ENCODE peak calls at places on chromosomes 7 and 10, in six cellular contexts. One of them, this sample, is unnamed.

GRCh38 chr7:48299580-48300169 is 128.4 kb downstream of the ABCA13 start:
- DNase-seq in effector CD4-positive, alpha-beta T cell: no peak
- DNase-seq in activated CD8-positive, alpha-beta memory T cell treated with anti-CD3 and anti-CD28 coated beads for 24 hours: peak
- DNase-seq in NCI-H2029: peak
- DNase-seq in stimulated activated CD4-positive, alpha-beta T cell treated with anti-CD3 and anti-CD28 coated beads, Interleukin-15, amount 100 ng/mL, for 1 hour: no peak
- DNase-seq in AG08396: peak
- DNase-seq in this sample: peak

GRCh38 chr10:118246340-118247247 is 95.5 kb downstream of the FAM204A start:
- DNase-seq in activated CD8-positive, alpha-beta memory T cell treated with anti-CD3 and anti-CD28 coated beads for 24 hours: no peak
- DNase-seq in effector CD4-positive, alpha-beta T cell: no peak
- DNase-seq in stimulated activated CD4-positive, alpha-beta T cell treated with anti-CD3 and anti-CD28 coated beads, Interleukin-15, amount 100 ng/mL, for 1 hour: no peak
- DNase-seq in NCI-H2029: no peak
- DNase-seq in AG08396: no peak
- DNase-seq in this sample: no peak

GRCh38 chr7:2443491-2443890 is 32.7 kb downstream of the GRIFIN start:
- DNase-seq in activated CD8-positive, alpha-beta memory T cell treated with anti-CD3 and anti-CD28 coated beads for 24 hours: no peak
- DNase-seq in stimulated activated CD4-positive, alpha-beta T cell treated with anti-CD3 and anti-CD28 coated beads, Interleukin-15, amount 100 ng/mL, for 1 hour: no peak
- DNase-seq in AG08396: no peak
- DNase-seq in NCI-H2029: no peak
- DNase-seq in effector CD4-positive, alpha-beta T cell: no peak
- DNase-seq in this sample: no peak

GRCh38 chr10:47253651-47254375 is 46.2 kb upstream of the GDF10 start:
- DNase-seq in stimulated activated CD4-positive, alpha-beta T cell treated with anti-CD3 and anti-CD28 coated beads, Interleukin-15, amount 100 ng/mL, for 1 hour: no peak
- DNase-seq in AG08396: peak
- DNase-seq in activated CD8-positive, alpha-beta memory T cell treated with anti-CD3 and anti-CD28 coated beads for 24 hours: peak
- DNase-seq in effector CD4-positive, alpha-beta T cell: no peak
- DNase-seq in NCI-H2029: no peak
- DNase-seq in this sample: no peak

GRCh38 chr7:25179325-25179724 is 49.0 kb downstream of the NPVF start:
- DNase-seq in activated CD8-positive, alpha-beta memory T cell treated with anti-CD3 and anti-CD28 coated beads for 24 hours: no peak
- DNase-seq in AG08396: no peak
- DNase-seq in stimulated activated CD4-positive, alpha-beta T cell treated with anti-CD3 and anti-CD28 coated beads, Interleukin-15, amount 100 ng/mL, for 1 hour: no peak
- DNase-seq in effector CD4-positive, alpha-beta T cell: no peak
- DNase-seq in NCI-H2029: no peak
- DNase-seq in this sample: no peak

GRCh38 chr10:35386594-35387174 is 50.4 kb downstream of the CCNY start:
- DNase-seq in NCI-H2029: no peak
- DNase-seq in activated CD8-positive, alpha-beta memory T cell treated with anti-CD3 and anti-CD28 coated beads for 24 hours: no peak
- DNase-seq in AG08396: no peak
- DNase-seq in effector CD4-positive, alpha-beta T cell: no peak
- DNase-seq in stimulated activated CD4-positive, alpha-beta T cell treated with anti-CD3 and anti-CD28 coated beads, Interleukin-15, amount 100 ng/mL, for 1 hour: no peak
- DNase-seq in this sample: no peak

GRCh38 chr7:2069472-2069860 is 163.3 kb downstream of the MAD1L1 start:
- DNase-seq in activated CD8-positive, alpha-beta memory T cell treated with anti-CD3 and anti-CD28 coated beads for 24 hours: no peak
- DNase-seq in AG08396: no peak
- DNase-seq in stimulated activated CD4-positive, alpha-beta T cell treated with anti-CD3 and anti-CD28 coated beads, Interleukin-15, amount 100 ng/mL, for 1 hour: no peak
- DNase-seq in effector CD4-positive, alpha-beta T cell: no peak
- DNase-seq in NCI-H2029: no peak
- DNase-seq in this sample: no peak

GRCh38 chr10:132488231-132488821 is 49.3 kb upstream of the INPP5A start:
- DNase-seq in activated CD8-positive, alpha-beta memory T cell treated with anti-CD3 and anti-CD28 coated beads for 24 hours: no peak
- DNase-seq in NCI-H2029: no peak
- DNase-seq in AG08396: no peak
- DNase-seq in stimulated activated CD4-positive, alpha-beta T cell treated with anti-CD3 and anti-CD28 coated beads, Interleukin-15, amount 100 ng/mL, for 1 hour: no peak
- DNase-seq in effector CD4-positive, alpha-beta T cell: no peak
- DNase-seq in this sample: no peak

GRCh38 chr10:118373786-118374185 is 31.7 kb upstream of the FAM204A start:
- DNase-seq in AG08396: peak
- DNase-seq in stimulated activated CD4-positive, alpha-beta T cell treated with anti-CD3 and anti-CD28 coated beads, Interleukin-15, amount 100 ng/mL, for 1 hour: no peak
- DNase-seq in NCI-H2029: no peak
- DNase-seq in activated CD8-positive, alpha-beta memory T cell treated with anti-CD3 and anti-CD28 coated beads for 24 hours: no peak
- DNase-seq in effector CD4-positive, alpha-beta T cell: no peak
- DNase-seq in this sample: no peak

GRCh38 chr7:47473499-47474210 is 108.3 kb downstream of the TNS3 start:
- DNase-seq in stimulated activated CD4-positive, alpha-beta T cell treated with anti-CD3 and anti-CD28 coated beads, Interleukin-15, amount 100 ng/mL, for 1 hour: no peak
- DNase-seq in effector CD4-positive, alpha-beta T cell: no peak
- DNase-seq in activated CD8-positive, alpha-beta memory T cell treated with anti-CD3 and anti-CD28 coated beads for 24 hours: no peak
- DNase-seq in NCI-H2029: no peak
- DNase-seq in AG08396: no peak
- DNase-seq in this sample: no peak

GRCh38 chr10:132538031-132538789 is 623 bp downstream of the INPP5A start:
- DNase-seq in stimulated activated CD4-positive, alpha-beta T cell treated with anti-CD3 and anti-CD28 coated beads, Interleukin-15, amount 100 ng/mL, for 1 hour: no peak
- DNase-seq in activated CD8-positive, alpha-beta memory T cell treated with anti-CD3 and anti-CD28 coated beads for 24 hours: no peak
- DNase-seq in effector CD4-positive, alpha-beta T cell: no peak
- DNase-seq in AG08396: no peak
- DNase-seq in NCI-H2029: no peak
- DNase-seq in this sample: peak

GRCh38 chr10:34434119-34434594 is 380.9 kb downstream of the PARD3 start:
- DNase-seq in NCI-H2029: no peak
- DNase-seq in activated CD8-positive, alpha-beta memory T cell treated with anti-CD3 and anti-CD28 coated beads for 24 hours: no peak
- DNase-seq in stimulated activated CD4-positive, alpha-beta T cell treated with anti-CD3 and anti-CD28 coated beads, Interleukin-15, amount 100 ng/mL, for 1 hour: no peak
- DNase-seq in effector CD4-positive, alpha-beta T cell: no peak
- DNase-seq in AG08396: no peak
- DNase-seq in this sample: no peak

GRCh38 chr10:70943249-70943648 is 54.9 kb upstream of the PCBD1 start:
- DNase-seq in AG08396: no peak
- DNase-seq in effector CD4-positive, alpha-beta T cell: no peak
- DNase-seq in NCI-H2029: no peak
- DNase-seq in stimulated activated CD4-positive, alpha-beta T cell treated with anti-CD3 and anti-CD28 coated beads, Interleukin-15, amount 100 ng/mL, for 1 hour: no peak
- DNase-seq in activated CD8-positive, alpha-beta memory T cell treated with anti-CD3 and anti-CD28 coated beads for 24 hours: no peak
- DNase-seq in this sample: no peak

GRCh38 chr7:2993868-2994267 is 49.8 kb downstream of the CARD11 start:
- DNase-seq in effector CD4-positive, alpha-beta T cell: no peak
- DNase-seq in NCI-H2029: no peak
- DNase-seq in activated CD8-positive, alpha-beta memory T cell treated with anti-CD3 and anti-CD28 coated beads for 24 hours: no peak
- DNase-seq in stimulated activated CD4-positive, alpha-beta T cell treated with anti-CD3 and anti-CD28 coated beads, Interleukin-15, amount 100 ng/mL, for 1 hour: no peak
- DNase-seq in AG08396: no peak
- DNase-seq in this sample: no peak

GRCh38 chr10:50362547-50363125 is 111.3 kb upstream of the ASAH2 start:
- DNase-seq in effector CD4-positive, alpha-beta T cell: no peak
- DNase-seq in NCI-H2029: peak
- DNase-seq in AG08396: no peak
- DNase-seq in stimulated activated CD4-positive, alpha-beta T cell treated with anti-CD3 and anti-CD28 coated beads, Interleukin-15, amount 100 ng/mL, for 1 hour: no peak
- DNase-seq in activated CD8-positive, alpha-beta memory T cell treated with anti-CD3 and anti-CD28 coated beads for 24 hours: no peak
- DNase-seq in this sample: no peak

GRCh38 chr10:53957401-53957800 is 843.6 kb downstream of the PCDH15 start:
- DNase-seq in effector CD4-positive, alpha-beta T cell: no peak
- DNase-seq in AG08396: no peak
- DNase-seq in NCI-H2029: no peak
- DNase-seq in stimulated activated CD4-positive, alpha-beta T cell treated with anti-CD3 and anti-CD28 coated beads, Interleukin-15, amount 100 ng/mL, for 1 hour: no peak
- DNase-seq in activated CD8-positive, alpha-beta memory T cell treated with anti-CD3 and anti-CD28 coated beads for 24 hours: no peak
- DNase-seq in this sample: no peak

GRCh38 chr10:69281507-69282413 is 3.5 kb downstream of the HK1 start:
- DNase-seq in effector CD4-positive, alpha-beta T cell: no peak
- DNase-seq in stimulated activated CD4-positive, alpha-beta T cell treated with anti-CD3 and anti-CD28 coated beads, Interleukin-15, amount 100 ng/mL, for 1 hour: no peak
- DNase-seq in NCI-H2029: no peak
- DNase-seq in activated CD8-positive, alpha-beta memory T cell treated with anti-CD3 and anti-CD28 coated beads for 24 hours: no peak
- DNase-seq in AG08396: no peak
- DNase-seq in this sample: no peak

GRCh38 chr10:80542053-80542452 is 4.4 kb downstream of the SH2D4B start:
- DNase-seq in activated CD8-positive, alpha-beta memory T cell treated with anti-CD3 and anti-CD28 coated beads for 24 hours: no peak
- DNase-seq in NCI-H2029: no peak
- DNase-seq in effector CD4-positive, alpha-beta T cell: no peak
- DNase-seq in stimulated activated CD4-positive, alpha-beta T cell treated with anti-CD3 and anti-CD28 coated beads, Interleukin-15, amount 100 ng/mL, for 1 hour: no peak
- DNase-seq in AG08396: no peak
- DNase-seq in this sample: no peak

GRCh38 chr10:116027355-116027754 is 245.7 kb downstream of the GFRA1 start:
- DNase-seq in stimulated activated CD4-positive, alpha-beta T cell treated with anti-CD3 and anti-CD28 coated beads, Interleukin-15, amount 100 ng/mL, for 1 hour: no peak
- DNase-seq in AG08396: no peak
- DNase-seq in activated CD8-positive, alpha-beta memory T cell treated with anti-CD3 and anti-CD28 coated beads for 24 hours: no peak
- DNase-seq in NCI-H2029: no peak
- DNase-seq in effector CD4-positive, alpha-beta T cell: no peak
- DNase-seq in this sample: no peak

GRCh38 chr10:4353059-4353655 is 472.9 kb upstream of the AKR1E2 start:
- DNase-seq in activated CD8-positive, alpha-beta memory T cell treated with anti-CD3 and anti-CD28 coated beads for 24 hours: no peak
- DNase-seq in stimulated activated CD4-positive, alpha-beta T cell treated with anti-CD3 and anti-CD28 coated beads, Interleukin-15, amount 100 ng/mL, for 1 hour: no peak
- DNase-seq in NCI-H2029: no peak
- DNase-seq in effector CD4-positive, alpha-beta T cell: no peak
- DNase-seq in AG08396: no peak
- DNase-seq in this sample: no peak

GRCh38 chr7:141700848-141701371 is 1.1 kb downstream of the DENND11 start:
- DNase-seq in AG08396: peak
- DNase-seq in NCI-H2029: no peak
- DNase-seq in stimulated activated CD4-positive, alpha-beta T cell treated with anti-CD3 and anti-CD28 coated beads, Interleukin-15, amount 100 ng/mL, for 1 hour: no peak
- DNase-seq in activated CD8-positive, alpha-beta memory T cell treated with anti-CD3 and anti-CD28 coated beads for 24 hours: peak
- DNase-seq in effector CD4-positive, alpha-beta T cell: no peak
- DNase-seq in this sample: no peak

GRCh38 chr10:70145666-70146488 is 623 bp downstream of the TYSND1 start:
- DNase-seq in activated CD8-positive, alpha-beta memory T cell treated with anti-CD3 and anti-CD28 coated beads for 24 hours: peak
- DNase-seq in NCI-H2029: peak
- DNase-seq in effector CD4-positive, alpha-beta T cell: peak
- DNase-seq in AG08396: peak
- DNase-seq in stimulated activated CD4-positive, alpha-beta T cell treated with anti-CD3 and anti-CD28 coated beads, Interleukin-15, amount 100 ng/mL, for 1 hour: peak
- DNase-seq in this sample: peak

GRCh38 chr10:29895436-29895835 is 163.9 kb downstream of the JCAD start:
- DNase-seq in stimulated activated CD4-positive, alpha-beta T cell treated with anti-CD3 and anti-CD28 coated beads, Interleukin-15, amount 100 ng/mL, for 1 hour: no peak
- DNase-seq in NCI-H2029: no peak
- DNase-seq in AG08396: peak
- DNase-seq in activated CD8-positive, alpha-beta memory T cell treated with anti-CD3 and anti-CD28 coated beads for 24 hours: no peak
- DNase-seq in effector CD4-positive, alpha-beta T cell: no peak
- DNase-seq in this sample: no peak

GRCh38 chr10:122468923-122469781 is 7.8 kb downstream of the HTRA1 start:
- DNase-seq in stimulated activated CD4-positive, alpha-beta T cell treated with anti-CD3 and anti-CD28 coated beads, Interleukin-15, amount 100 ng/mL, for 1 hour: no peak
- DNase-seq in AG08396: peak
- DNase-seq in activated CD8-positive, alpha-beta memory T cell treated with anti-CD3 and anti-CD28 coated beads for 24 hours: no peak
- DNase-seq in NCI-H2029: no peak
- DNase-seq in effector CD4-positive, alpha-beta T cell: no peak
- DNase-seq in this sample: no peak

GRCh38 chr7:47535033-47535703 is 46.7 kb downstream of the TNS3 start:
- DNase-seq in effector CD4-positive, alpha-beta T cell: no peak
- DNase-seq in NCI-H2029: no peak
- DNase-seq in activated CD8-positive, alpha-beta memory T cell treated with anti-CD3 and anti-CD28 coated beads for 24 hours: no peak
- DNase-seq in AG08396: no peak
- DNase-seq in stimulated activated CD4-positive, alpha-beta T cell treated with anti-CD3 and anti-CD28 coated beads, Interleukin-15, amount 100 ng/mL, for 1 hour: no peak
- DNase-seq in this sample: no peak

GRCh38 chr10:110016037-110016436 is 8.3 kb downstream of the ADD3 start:
- DNase-seq in NCI-H2029: no peak
- DNase-seq in activated CD8-positive, alpha-beta memory T cell treated with anti-CD3 and anti-CD28 coated beads for 24 hours: no peak
- DNase-seq in effector CD4-positive, alpha-beta T cell: no peak
- DNase-seq in stimulated activated CD4-positive, alpha-beta T cell treated with anti-CD3 and anti-CD28 coated beads, Interleukin-15, amount 100 ng/mL, for 1 hour: no peak
- DNase-seq in AG08396: no peak
- DNase-seq in this sample: no peak

GRCh38 chr7:142024547-142024946 is 28.9 kb downstream of the MGAM start:
- DNase-seq in stimulated activated CD4-positive, alpha-beta T cell treated with anti-CD3 and anti-CD28 coated beads, Interleukin-15, amount 100 ng/mL, for 1 hour: no peak
- DNase-seq in AG08396: no peak
- DNase-seq in effector CD4-positive, alpha-beta T cell: no peak
- DNase-seq in NCI-H2029: no peak
- DNase-seq in activated CD8-positive, alpha-beta memory T cell treated with anti-CD3 and anti-CD28 coated beads for 24 hours: no peak
- DNase-seq in this sample: no peak

GRCh38 chr10:19930936-19931859 is 115.0 kb downstream of the PLXDC2 start:
- DNase-seq in stimulated activated CD4-positive, alpha-beta T cell treated with anti-CD3 and anti-CD28 coated beads, Interleukin-15, amount 100 ng/mL, for 1 hour: no peak
- DNase-seq in AG08396: peak
- DNase-seq in effector CD4-positive, alpha-beta T cell: no peak
- DNase-seq in NCI-H2029: peak
- DNase-seq in activated CD8-positive, alpha-beta memory T cell treated with anti-CD3 and anti-CD28 coated beads for 24 hours: no peak
- DNase-seq in this sample: no peak

GRCh38 chr10:97063983-97064837 is 121.5 kb downstream of the SLIT1 start:
- DNase-seq in effector CD4-positive, alpha-beta T cell: no peak
- DNase-seq in activated CD8-positive, alpha-beta memory T cell treated with anti-CD3 and anti-CD28 coated beads for 24 hours: no peak
- DNase-seq in NCI-H2029: no peak
- DNase-seq in stimulated activated CD4-positive, alpha-beta T cell treated with anti-CD3 and anti-CD28 coated beads, Interleukin-15, amount 100 ng/mL, for 1 hour: no peak
- DNase-seq in AG08396: no peak
- DNase-seq in this sample: no peak

GRCh38 chr7:37756797-37757551 is 73.4 kb downstream of the GPR141 start:
- DNase-seq in activated CD8-positive, alpha-beta memory T cell treated with anti-CD3 and anti-CD28 coated beads for 24 hours: no peak
- DNase-seq in AG08396: no peak
- DNase-seq in effector CD4-positive, alpha-beta T cell: no peak
- DNase-seq in NCI-H2029: no peak
- DNase-seq in stimulated activated CD4-positive, alpha-beta T cell treated with anti-CD3 and anti-CD28 coated beads, Interleukin-15, amount 100 ng/mL, for 1 hour: no peak
- DNase-seq in this sample: no peak